ENCODE peak calls at places on chromosomes 7 and 10, in four cellular contexts. C is IMR-90, Y is H9, E is H1. Z is an unnamed sample.

GRCh38 chr7:36071605-36072004 is 81.4 kb upstream of the EEPD1 start:
- DNase-seq in C (no peak), Y (no peak), E (no peak), Z (no peak)

GRCh38 chr7:57638651-57639050 is 188.7 kb downstream of the ZNF716 start:
- DNase-seq in C (no peak), Y (no peak), E (no peak), Z (no peak)

GRCh38 chr7:70719120-70719519 is 412.8 kb upstream of the GALNT17 start:
- DNase-seq in C (no peak), Y (no peak), E (no peak), Z (no peak)

GRCh38 chr7:156148995-156149394 is 336.7 kb upstream of the SHH start:
- DNase-seq in C (no peak), Y (no peak), E (no peak), Z (no peak)

GRCh38 chr10:51321300-51321699 is 247.0 kb downstream of the PRKG1 start:
- DNase-seq in C (no peak), Y (no peak), E (no peak), Z (no peak)

GRCh38 chr10:113433711-113434110 is 119.1 kb upstream of the HABP2 start:
- DNase-seq in C (no peak), Y (no peak), E (no peak), Z (no peak)

GRCh38 chr7:44629825-44630580 is 23.6 kb downstream of the OGDH start:
- DNase-seq in C (no peak), Y (no peak), E (no peak), Z (no peak)

GRCh38 chr7:84113906-84114875 is 80.4 kb downstream of the SEMA3A start:
- DNase-seq in C (no peak), Y (no peak), E (no peak), Z (no peak)

GRCh38 chr10:86967481-86967941 is 771 bp upstream of the ADIRF start:
- DNase-seq in C (no peak), Y (no peak), E (no peak), Z (no peak)

GRCh38 chr10:12579954-12580858 is 230.9 kb downstream of the CAMK1D start:
- DNase-seq in C (no peak), Y (no peak), E (no peak), Z (no peak)

GRCh38 chr10:124000792-124001201 is 92.6 kb downstream of the CHST15 start:
- DNase-seq in C (no peak), Y (no peak), E (no peak), Z (no peak)

GRCh38 chr7:42096681-42097637 is 140.1 kb downstream of the GLI3 start:
- DNase-seq in C (peak; percentile 53), Y (no peak), E (no peak), Z (peak; percentile 80)

GRCh38 chr7:132932321-132933075 is 149.4 kb downstream of the CHCHD3 start:
- DNase-seq in C (peak; percentile 2), Y (peak; percentile 46), E (no peak), Z (peak; percentile 24)

GRCh38 chr10:38118072-38118807 is 24.1 kb downstream of the ZNF37A start:
- DNase-seq in C (peak; percentile 20), Y (no peak), E (no peak), Z (peak; percentile 45)

GRCh38 chr7:71133232-71133622 is 1.3 kb downstream of the GALNT17 start:
- DNase-seq in C (no peak), Y (no peak), E (no peak), Z (no peak)

GRCh38 chr10:114492351-114493037 is 88.2 kb upstream of the AFAP1L2 start:
- DNase-seq in C (peak; percentile 34), Y (no peak), E (no peak), Z (peak; percentile 33)

GRCh38 chr10:70274643-70275042 is 9.2 kb downstream of the NPFFR1 start:
- DNase-seq in C (peak; percentile 88), Y (no peak), E (no peak), Z (no peak)

GRCh38 chr10:101308051-101308450 is 45.9 kb upstream of the BTRC start:
- DNase-seq in C (no peak), Y (no peak), E (no peak), Z (no peak)
- H3K27ac ChIP-seq in C (no peak overlapping the region), Y (no peak overlapping the region), E (no peak overlapping the region), Z (no peak overlapping the region)

GRCh38 chr10:43214071-43214955 is 52.6 kb downstream of the RASGEF1A start:
- DNase-seq in C (peak; percentile 27), Y (no peak), E (no peak), Z (peak; percentile 33)
- H2BK5ac ChIP-seq in C (no peak overlapping the region), Y (no peak overlapping the region), E (no peak overlapping the region), Z (no peak overlapping the region)

DNA sequence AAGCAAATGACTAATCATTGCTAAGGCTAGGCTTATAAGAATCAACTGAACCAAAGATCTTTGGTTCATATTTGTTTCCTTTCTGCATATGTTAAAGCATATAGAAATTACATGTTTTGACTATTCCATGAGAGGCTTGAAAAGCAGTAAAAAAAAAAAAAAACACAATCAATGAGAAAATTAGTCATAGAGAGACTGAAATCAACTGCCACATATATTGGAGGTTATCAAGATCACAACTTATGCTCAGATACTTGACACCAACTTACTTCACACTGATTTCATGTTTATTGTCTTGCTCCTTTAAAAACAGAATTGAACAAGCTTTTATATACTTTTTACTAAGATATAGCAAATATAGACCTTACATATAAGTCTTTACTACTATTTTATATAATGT is 161.3 kb downstream of the TPK1 start:
- DNase-seq in C (no peak), Y (no peak), E (no peak), Z (no peak)
- H3K56ac ChIP-seq in C (no peak overlapping the region), Y (no peak overlapping the region), E (no peak overlapping the region), Z (no peak overlapping the region)

GRCh38 chr7:33870120-33870519 is 35.2 kb upstream of the BMPER start:
- DNase-seq in C (no peak), Y (no peak), E (no peak), Z (no peak)
- H3K27ac ChIP-seq in C (no peak overlapping the region), Y (no peak overlapping the region), E (no peak overlapping the region), Z (no peak overlapping the region)

GRCh38 chr7:76505168-76506080 is 4.9 kb upstream of the UPK3B start:
- DNase-seq in C (no peak), Y (peak; percentile 23), E (no peak), Z (no peak)
- H2BK5ac ChIP-seq in C (no peak overlapping the region), Y (no peak overlapping the region), E (no peak overlapping the region), Z (no peak overlapping the region)

GRCh38 chr10:96233959-96234358 is 37.4 kb downstream of the BLNK start:
- DNase-seq in C (no peak), Y (no peak), E (no peak), Z (no peak)
- H3K56ac ChIP-seq in C (no peak overlapping the region), Y (no peak overlapping the region), E (no peak overlapping the region), Z (no peak overlapping the region)

GRCh38 chr10:14074062-14074884 is 256.5 kb downstream of the FRMD4A start:
- DNase-seq in C (peak; percentile 100), Y (no peak), E (no peak), Z (no peak)
- H3K27ac ChIP-seq in C (peak overlapping the region; percentile 86), Y (no peak overlapping the region), E (no peak overlapping the region), Z (no peak overlapping the region)

GRCh38 chr7:30284298-30285066 is at the start of gene ZNRF2:
- DNase-seq in C (peak; percentile 95), Y (peak; percentile 100), E (peak; percentile 96), Z (peak; percentile 99)
- H2BK5ac ChIP-seq in C (peak within 1 kb of the TSS; percentile 53), Y (no peak within 1 kb of the TSS), E (peak within 1 kb of the TSS; percentile 18), Z (no peak within 1 kb of the TSS)

Z was measured in mesendoderm.